ENCODE peak calls at places on chromosomes 5 and 9, in six cellular contexts. Y is breast epithelium, K is HL-60, C is transverse colon, J is stomach, M is HCT116. Q is an unnamed sample.

GRCh38 chr5:160317447-160317846 is 5.1 kb upstream of the CCNJL start:
- DNase-seq in M (no peak), J (peak; percentile 38), Y (no peak), K (no peak), C (no peak), Q (no peak)

GRCh38 chr9:18905033-18905882 is 127.8 kb downstream of the SAXO1 start:
- DNase-seq in M (no peak), J (no peak), Y (no peak), C (no peak), K (no peak), Q (no peak)

GRCh38 chr5:34053571-34054271 is 10.7 kb upstream of the C1QTNF3 start:
- DNase-seq in K (no peak), C (no peak), Y (no peak), J (no peak), M (no peak), Q (no peak)

GRCh38 chr9:84174486-84174885 is 166.1 kb downstream of the SLC28A3 start:
- DNase-seq in Y (no peak), K (peak; percentile 17), J (no peak), M (no peak), C (no peak), Q (no peak)

GRCh38 chr9:129012343-129012742 is 15.8 kb downstream of the SH3GLB2 start:
- DNase-seq in M (no peak), J (no peak), K (no peak), C (no peak), Y (no peak), Q (no peak)

GRCh38 chr5:146169076-146169475 is 13.4 kb downstream of the LARS1 start:
- DNase-seq in K (no peak), M (no peak), C (no peak), Y (no peak), J (no peak), Q (no peak)

GRCh38 chr9:125296843-125297372 is 35.3 kb downstream of the GAPVD1 start:
- DNase-seq in M (no peak), Y (no peak), J (peak; percentile 57), C (no peak), K (no peak), Q (no peak)

GRCh38 chr5:141649056-141649688 is 2.0 kb downstream of the FCHSD1 start:
- DNase-seq in Y (no peak), J (no peak), M (no peak), K (no peak), C (no peak), Q (no peak)

GRCh38 chr5:180216646-180217171 is 7.7 kb upstream of the RASGEF1C start:
- DNase-seq in K (no peak), J (no peak), M (no peak), C (no peak), Y (no peak), Q (no peak)

GRCh38 chr5:111929261-111929660 is 172.3 kb upstream of the NREP start:
- DNase-seq in K (no peak), Y (no peak), C (no peak), M (no peak), J (no peak), Q (no peak)

GRCh38 chr5:180162304-180162661 is 46.7 kb downstream of the RASGEF1C start:
- DNase-seq in M (no peak), C (no peak), J (no peak), Y (peak; percentile 33), K (no peak), Q (no peak)

GRCh38 chr5:159206818-159207217 is 2.5 kb downstream of the RNF145 start:
- DNase-seq in C (no peak), K (no peak), M (no peak), J (no peak), Y (no peak), Q (no peak)

GRCh38 chr9:135712571-135713295 is 10.7 kb downstream of the KCNT1 start:
- DNase-seq in M (no peak), K (no peak), C (no peak), J (no peak), Y (no peak), Q (no peak)

GRCh38 chr9:88258587-88258986 is 120.3 kb upstream of the SPATA31C2 start:
- DNase-seq in K (no peak), M (no peak), Y (peak; percentile 58), J (peak; percentile 70), C (peak; percentile 18), Q (no peak)

GRCh38 chr5:176530406-176530982 is 6.7 kb downstream of the RNF44 start:
- DNase-seq in Y (no peak), K (no peak), M (no peak), C (no peak), J (no peak), Q (no peak)

GRCh38 chr5:176532795-176533194 is 4.4 kb downstream of the RNF44 start:
- DNase-seq in M (no peak), Y (no peak), C (no peak), K (no peak), J (no peak), Q (no peak)

GRCh38 chr5:176531902-176532493 is 5.2 kb downstream of the RNF44 start:
- DNase-seq in J (no peak), M (no peak), Y (no peak), C (no peak), K (no peak), Q (no peak)

GRCh38 chr5:176529824-176530195 is 7.4 kb downstream of the RNF44 start:
- DNase-seq in C (no peak), Y (no peak), M (no peak), J (no peak), K (peak; percentile 81), Q (no peak)

DNA sequence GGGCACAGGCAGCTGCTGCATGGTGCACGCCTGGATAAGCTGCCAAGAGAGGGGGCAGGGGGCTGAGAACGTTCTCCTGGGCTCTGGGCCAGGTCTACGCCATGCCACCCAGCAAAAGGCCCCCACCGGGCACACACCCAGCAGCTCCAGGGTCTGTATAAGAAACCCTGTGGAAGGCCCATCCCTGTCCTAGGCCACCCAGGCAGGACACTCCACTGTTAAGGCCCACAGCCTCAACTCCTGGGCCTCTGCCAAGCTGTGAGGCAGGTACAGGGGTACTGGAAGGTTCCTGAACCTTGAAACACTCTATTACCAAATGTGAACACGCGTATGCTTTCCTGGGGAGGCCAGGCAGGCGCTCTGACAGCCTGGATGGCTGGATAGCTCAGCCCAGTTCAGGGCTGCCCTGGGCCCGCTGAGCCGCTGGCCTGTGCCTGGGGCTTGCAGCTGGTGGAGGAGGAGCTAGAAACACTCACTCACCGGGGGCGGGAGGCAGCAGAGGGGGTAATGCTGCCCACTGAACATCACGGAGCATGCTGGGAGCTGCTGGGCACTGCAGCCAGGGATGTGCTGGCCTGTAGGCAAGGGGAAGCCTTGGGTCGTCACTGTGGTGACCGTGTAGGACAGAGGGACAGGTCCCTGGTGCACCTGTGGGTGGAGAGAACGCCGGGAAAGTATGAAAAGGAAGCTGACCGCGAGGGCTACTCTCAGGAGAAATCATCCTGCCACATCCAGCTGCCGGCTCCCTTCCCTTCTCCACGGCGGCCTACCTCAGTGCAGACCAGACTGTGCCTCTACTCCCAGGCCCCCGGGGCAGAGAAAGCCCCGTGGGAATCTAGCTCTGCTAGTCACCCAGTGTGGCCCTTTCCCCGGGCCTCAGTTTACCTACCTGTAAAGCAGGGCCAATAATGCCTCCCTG is 6.0 kb downstream of the RNF44 start:
- DNase-seq in C (no peak), J (no peak), M (no peak), Y (no peak), K (peak; percentile 61), Q (no peak)
- TF ChIP-seq POLR2AphosphoS5 in C (no peak), J (no peak), M (no peak), Y (no peak), K (peak; percentile 8), Q (no peak)

GRCh38 chr9:694499-695154 is 146.9 kb upstream of the DMRT1 start:
- DNase-seq in J (no peak), M (no peak), Y (no peak), K (no peak), C (no peak), Q (no peak)
- TF ChIP-seq POLR2AphosphoS5 in J (peak; percentile 42), M (no peak), Y (no peak), K (no peak), C (peak; percentile 14), Q (no peak)

DNA sequence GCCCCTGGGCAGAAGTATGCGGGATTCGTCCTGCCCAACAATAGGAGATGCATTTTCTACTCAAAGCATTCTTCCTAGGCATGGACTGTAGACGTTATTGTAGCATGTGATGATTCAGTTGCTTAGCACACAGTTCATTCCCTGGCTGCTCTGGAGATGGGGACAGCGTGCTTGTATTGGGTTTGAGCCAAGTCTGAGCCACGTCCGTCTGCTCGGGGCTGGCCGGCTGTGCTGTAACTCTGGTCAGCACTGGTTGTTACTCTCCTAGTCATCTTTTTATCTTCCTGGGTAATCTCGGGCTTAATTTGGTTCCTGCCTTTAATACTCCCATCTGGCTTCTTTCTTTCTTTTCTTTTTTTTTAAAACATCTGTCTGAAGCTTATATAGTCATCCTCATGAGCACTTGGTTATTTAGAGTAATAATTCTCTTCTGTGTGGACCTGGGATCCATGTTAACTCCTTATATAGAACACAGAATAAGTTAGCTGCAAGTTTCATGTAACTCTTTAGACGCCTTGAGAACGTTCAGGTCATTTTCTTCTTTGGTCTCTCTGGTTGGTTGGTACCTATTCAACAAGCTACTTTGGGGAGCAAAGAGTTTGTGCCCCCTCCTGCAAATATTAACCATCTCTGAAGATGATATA is 118.8 kb upstream of the RPS23 start:
- DNase-seq in C (peak; percentile 47), Y (peak; percentile 67), K (no peak), M (peak; percentile 54), J (peak; percentile 53), Q (no peak)
- TF ChIP-seq POLR2AphosphoS5 in C (no peak), Y (peak; percentile 57), K (no peak), M (peak; percentile 38), J (peak; percentile 52), Q (no peak)

DNA sequence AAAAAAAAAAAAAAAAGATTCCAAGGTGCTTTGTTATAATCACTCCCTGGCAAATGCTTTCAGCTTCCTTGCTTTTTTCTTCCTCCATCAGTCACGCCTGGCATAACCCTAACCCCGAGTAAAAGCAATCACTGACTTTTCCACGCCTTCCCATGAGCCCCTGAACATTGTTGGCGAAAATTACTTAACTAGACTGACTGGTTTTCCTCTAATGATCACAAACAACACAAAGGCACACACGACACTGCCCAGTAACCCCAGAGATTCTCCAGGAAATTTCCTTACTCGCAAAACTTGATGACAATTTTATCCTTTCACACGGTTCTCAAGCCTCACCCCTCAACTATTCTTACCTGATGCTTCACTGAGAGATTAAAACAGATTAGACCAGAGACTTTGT is 11.4 kb upstream of the PTGR1 start:
- DNase-seq in Y (no peak), M (no peak), C (no peak), K (no peak), J (no peak), Q (no peak)
- TF ChIP-seq POLR2AphosphoS5 in Y (no peak), M (no peak), C (no peak), K (no peak), J (no peak), Q (no peak)

GRCh38 chr9:131697097-131697496 is 42.8 kb downstream of the RAPGEF1 start:
- DNase-seq in Y (no peak), J (peak; percentile 61), K (no peak), M (no peak), C (no peak), Q (no peak)
- TF ChIP-seq POLR2AphosphoS5 in Y (no peak), J (no peak), K (no peak), M (no peak), C (no peak), Q (no peak)

GRCh38 chr9:109110326-109111014 is 9.3 kb downstream of the TMEM245 start:
- DNase-seq in J (no peak), Y (no peak), K (no peak), C (no peak), M (peak; percentile 54), Q (no peak)
- TF ChIP-seq POLR2AphosphoS5 in J (no peak), Y (no peak), K (no peak), C (no peak), M (no peak), Q (no peak)